ENCODE peak calls at places on chromosomes 4 and X, in eight cellular contexts. R is heart left ventricle, D is cardiac fibroblast, U is cardiac muscle cell, M is neural progenitor cell, E is lung, O is tibial nerve, F is GM23338. A is an unnamed sample.
A peak's percentile ranks its signal among the peaks of the same experiment; 100 is the strongest.

GRCh38 chr4:153244969-153245368 is 40.7 kb downstream of the TRIM2 start:
- DNase-seq in R (no peak), D (no peak), U (no peak), M (no peak), E (no peak), O (no peak), F (no peak), A (no peak)

GRCh38 chr4:6491235-6491634 is 18.8 kb upstream of the PPP2R2C start:
- DNase-seq in R (no peak), D (no peak), U (no peak), M (no peak), E (no peak), O (no peak), F (no peak), A (no peak)

GRCh38 chr4:2806392-2807355 is 13.8 kb downstream of the SH3BP2 start:
- DNase-seq in R (peak; percentile 83), D (peak; percentile 84), U (no peak), M (no peak), E (peak; percentile 76), O (peak; percentile 76), F (no peak), A (no peak)

GRCh38 chr4:78069309-78069708 is 12.2 kb downstream of the FRAS1 start:
- DNase-seq in R (no peak), D (no peak), U (no peak), M (no peak), E (no peak), O (no peak), F (no peak), A (no peak)

GRCh38 chr4:112411781-112412281 is 104.1 kb downstream of the NEUROG2 start:
- DNase-seq in R (no peak), D (no peak), U (no peak), M (peak; percentile 65), E (no peak), O (no peak), F (peak; percentile 51), A (no peak)

GRCh38 chr4:141999446-142000143 is 363.2 kb downstream of the IL15 start:
- DNase-seq in R (no peak), D (no peak), U (no peak), M (no peak), E (no peak), O (no peak), F (no peak), A (no peak)

GRCh38 chrX:34918091-34918736 is 24.4 kb upstream of the FAM47B start:
- DNase-seq in R (no peak), D (peak; percentile 31), U (no peak), M (no peak), E (no peak), O (no peak), F (no peak), A (no peak)

GRCh38 chrX:119251381-119251780 is 15.3 kb downstream of the PGRMC1 start:
- DNase-seq in R (no peak), D (no peak), U (no peak), M (no peak), E (no peak), O (no peak), F (no peak), A (no peak)

GRCh38 chr4:181820518-181820917 is 422.7 kb upstream of the TENM3 start:
- DNase-seq in R (no peak), D (no peak), U (no peak), M (no peak), E (no peak), O (no peak), F (peak; percentile 13), A (no peak)

GRCh38 chr4:35038079-35038805 is 1206.1 kb downstream of the ARAP2 start:
- DNase-seq in R (no peak), D (no peak), U (no peak), M (no peak), E (no peak), O (no peak), F (no peak), A (no peak)

GRCh38 chr4:38075370-38076152 is 115.4 kb downstream of the PTTG2 start:
- DNase-seq in R (no peak), D (no peak), U (no peak), M (no peak), E (no peak), O (no peak), F (no peak), A (no peak)

GRCh38 chr4:135250040-135250439 is 1048.5 kb upstream of the PABPC4L start:
- DNase-seq in R (no peak), D (no peak), U (no peak), M (no peak), E (no peak), O (no peak), F (no peak), A (no peak)

GRCh38 chr4:73603307-73603710 is 16.9 kb downstream of the RASSF6 start:
- DNase-seq in R (no peak), D (peak; percentile 81), U (no peak), M (no peak), E (no peak), O (no peak), F (no peak), A (no peak)

GRCh38 chr4:74640111-74640903 is 154.0 kb downstream of the BTC start:
- DNase-seq in R (no peak), D (peak; percentile 81), U (no peak), M (no peak), E (no peak), O (no peak), F (no peak), A (no peak)

GRCh38 chr4:148345509-148345908 is 96.7 kb downstream of the NR3C2 start:
- DNase-seq in R (no peak), D (no peak), U (no peak), M (no peak), E (no peak), O (no peak), F (no peak), A (no peak)

GRCh38 chr4:156875697-156876096 is 95.9 kb downstream of the PDGFC start:
- DNase-seq in R (no peak), D (no peak), U (no peak), M (no peak), E (no peak), O (no peak), F (no peak), A (no peak)

GRCh38 chrX:12981880-12982279 is 7.0 kb downstream of the TMSB4X start:
- DNase-seq in R (no peak), D (no peak), U (no peak), M (no peak), E (no peak), O (no peak), F (no peak), A (no peak)

GRCh38 chr4:183172881-183173280 is 73.8 kb downstream of the WWC2 start:
- DNase-seq in R (no peak), D (no peak), U (no peak), M (no peak), E (no peak), O (no peak), F (no peak), A (no peak)

GRCh38 chr4:182093431-182093831 is 149.8 kb upstream of the TENM3 start:
- DNase-seq in R (no peak), D (no peak), U (no peak), M (no peak), E (no peak), O (no peak), F (no peak), A (no peak)

GRCh38 chr4:143768007-143768591 is 67.6 kb upstream of the FREM3 start:
- DNase-seq in R (no peak), D (peak; percentile 23), U (no peak), M (no peak), E (no peak), O (no peak), F (no peak), A (no peak)

GRCh38 chr4:40300371-40301162 is 34.6 kb upstream of the CHRNA9 start:
- DNase-seq in R (no peak), D (no peak), U (no peak), M (no peak), E (no peak), O (no peak), F (no peak), A (no peak)

DNA sequence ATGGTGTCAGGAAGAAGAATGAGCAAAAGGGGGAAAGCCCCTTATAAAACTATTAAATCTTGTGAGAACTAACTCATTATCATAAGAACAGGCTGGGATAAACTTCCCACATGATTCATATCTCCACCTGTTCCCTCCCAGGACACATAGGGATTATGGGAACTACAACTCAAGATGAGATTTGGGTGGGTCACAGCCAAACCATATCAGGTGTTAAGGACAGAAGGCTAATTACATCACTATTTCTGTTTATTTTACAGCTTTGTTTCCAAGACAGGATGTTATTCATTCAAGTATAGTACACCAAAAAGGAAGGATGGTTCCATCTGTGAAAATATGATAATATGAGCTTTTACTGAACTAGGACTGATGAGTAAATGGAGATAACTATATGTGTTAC is 63.7 kb upstream of the ARSJ start:
- DNase-seq in R (no peak), D (no peak), U (no peak), M (no peak), E (no peak), O (no peak), F (no peak), A (no peak)
- TF ChIP-seq CTCF in R (no peak), D (no peak), U (no peak), M (no peak), E (no peak), O (no peak), F (no peak), A (no peak)

GRCh38 chrX:65534450-65535292 is at the start of gene LAS1L:
- DNase-seq in R (peak; percentile 92), D (peak; percentile 96), U (peak; percentile 90), M (peak; percentile 93), E (peak; percentile 91), O (peak; percentile 79), F (peak; percentile 92), A (peak; percentile 81)
- TF ChIP-seq CTCF in R (no peak), D (no peak), U (no peak), M (no peak), E (no peak), O (no peak), F (no peak), A (no peak)

DNA sequence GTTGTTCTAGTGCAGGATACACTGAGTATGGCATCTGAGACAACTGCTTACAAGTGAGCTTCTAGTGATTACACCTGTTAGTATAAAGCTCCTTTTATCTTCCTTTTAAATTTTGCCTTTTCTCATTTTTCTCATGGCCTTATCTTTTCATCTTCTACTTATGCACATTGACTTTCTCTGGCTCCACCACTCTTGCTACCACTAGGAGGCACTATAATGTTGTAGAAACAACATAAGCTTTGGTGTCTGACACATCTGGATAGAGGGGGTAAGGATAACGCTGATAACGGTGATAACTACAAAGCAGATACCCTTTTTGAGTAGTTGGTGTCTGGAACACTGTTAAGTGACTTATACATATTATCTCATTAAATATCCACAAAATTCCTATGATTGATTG is 187.4 kb upstream of the TEX13C start:
- DNase-seq in R (no peak), D (no peak), U (no peak), M (peak; percentile 29), E (no peak), O (no peak), F (peak; percentile 72), A (no peak)
- TF ChIP-seq CTCF in R (no peak), D (no peak), U (no peak), M (peak; percentile 57), E (no peak), O (no peak), F (peak; percentile 77), A (peak; percentile 51)

DNA sequence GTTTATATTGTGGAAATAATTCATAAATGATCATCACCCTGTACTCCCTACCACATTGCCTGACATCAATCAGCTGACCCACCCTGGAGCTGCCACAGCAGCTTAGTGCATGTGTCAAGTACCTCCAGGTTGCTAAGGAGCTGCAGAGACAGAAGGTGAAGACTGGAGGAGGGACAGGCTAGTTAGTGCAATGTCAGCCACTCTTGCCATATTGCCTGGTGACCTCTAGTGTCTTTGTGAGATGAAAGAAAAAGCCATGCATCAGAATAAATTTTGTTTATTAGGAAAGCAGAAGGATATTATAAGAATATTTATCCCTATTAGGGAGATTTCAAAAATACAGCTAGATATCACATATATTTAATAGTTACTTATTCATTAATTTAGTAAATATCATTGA is 243.9 kb upstream of the FAT4 start:
- DNase-seq in R (no peak), D (no peak), U (peak; percentile 70), M (no peak), E (no peak), O (no peak), F (peak; percentile 6), A (no peak)
- TF ChIP-seq CTCF in R (no peak), D (no peak), U (no peak), M (no peak), E (no peak), O (no peak), F (peak; percentile 33), A (no peak)